ENCODE peak calls at places on chromosome 1, in ten cellular contexts. J, K, Q, W, O, T, M, R, H and Z are unnamed samples.

GRCh38 chr1:180197231-180197630 is 32.8 kb upstream of the LHX4 start:
- DNase-seq in J (no peak), K (no peak), Q (no peak), W (no peak), O (no peak), T (no peak), M (no peak), R (no peak), H (no peak), Z (no peak)

GRCh38 chr1:151001592-151001991 is 5.1 kb downstream of the MINDY1 start:
- DNase-seq in J (no peak), K (peak; percentile 41), Q (no peak), W (no peak), O (no peak), T (no peak), M (no peak), R (no peak), H (no peak), Z (no peak)

GRCh38 chr1:110976089-110976488 is 12.4 kb upstream of the LRIF1 start:
- DNase-seq in J (no peak), K (peak; percentile 40), Q (no peak), W (no peak), O (no peak), T (no peak), M (no peak), R (no peak), H (no peak), Z (no peak)

GRCh38 chr1:44543064-44543815 is 131.0 kb downstream of the TMEM53 start:
- DNase-seq in J (no peak), K (peak; percentile 9), Q (no peak), W (no peak), O (peak; percentile 94), T (no peak), M (no peak), R (no peak), H (no peak), Z (no peak)

GRCh38 chr1:155968670-155969069 is 9.7 kb downstream of the ARHGEF2 start:
- DNase-seq in J (peak; percentile 86), K (no peak), Q (peak; percentile 48), W (no peak), O (no peak), T (no peak), M (peak; percentile 80), R (no peak), H (peak; percentile 41), Z (no peak)

GRCh38 chr1:81799939-81800740 is 594 bp upstream of the ADGRL2 start:
- DNase-seq in J (peak; percentile 86), K (peak; percentile 80), Q (peak; percentile 67), W (peak; percentile 15), O (peak; percentile 72), T (no peak), M (peak; percentile 73), R (peak; percentile 36), H (peak; percentile 85), Z (peak; percentile 13)

GRCh38 chr1:37682334-37682987 is 9.9 kb upstream of the CDCA8 start:
- DNase-seq in J (peak; percentile 72), K (peak; percentile 80), Q (peak; percentile 60), W (peak; percentile 65), O (peak; percentile 83), T (peak; percentile 87), M (peak; percentile 72), R (peak; percentile 81), H (peak; percentile 65), Z (peak; percentile 71)

GRCh38 chr1:154182342-154183044 is 9.4 kb downstream of the TPM3 start:
- DNase-seq in J (peak; percentile 75), K (peak; percentile 79), Q (peak; percentile 40), W (peak; percentile 85), O (peak; percentile 39), T (peak; percentile 54), M (peak; percentile 85), R (peak; percentile 66), H (peak; percentile 76), Z (peak; percentile 83)

GRCh38 chr1:89271616-89272015 is 1.0 kb downstream of the GBP5 start:
- DNase-seq in J (peak; percentile 1), K (peak; percentile 88), Q (no peak), W (no peak), O (no peak), T (no peak), M (peak; percentile 37), R (no peak), H (peak; percentile 78), Z (no peak)

GRCh38 chr1:25148673-25149300 is 83.5 kb downstream of the SYF2 start:
- DNase-seq in J (no peak), K (peak; percentile 25), Q (no peak), W (peak; percentile 55), O (no peak), T (no peak), M (peak; percentile 3), R (no peak), H (no peak), Z (peak; percentile 51)

GRCh38 chr1:48532976-48533375 is 61.0 kb upstream of the SPATA6 start:
- DNase-seq in J (no peak), K (no peak), Q (no peak), W (no peak), O (no peak), T (no peak), M (no peak), R (no peak), H (no peak), Z (no peak)

GRCh38 chr1:36134805-36135339 is 9.8 kb upstream of the COL8A2 start:
- DNase-seq in J (peak; percentile 66), K (peak; percentile 61), Q (peak; percentile 59), W (peak; percentile 81), O (peak; percentile 81), T (no peak), M (peak; percentile 67), R (peak; percentile 47), H (peak; percentile 57), Z (peak; percentile 79)

GRCh38 chr1:45629035-45629434 is 5.2 kb upstream of the CCDC17 start:
- DNase-seq in J (no peak), K (no peak), Q (no peak), W (no peak), O (no peak), T (no peak), M (no peak), R (no peak), H (no peak), Z (no peak)

GRCh38 chr1:181583598-181583997 is 100.3 kb downstream of the CACNA1E start:
- DNase-seq in J (no peak), K (no peak), Q (no peak), W (no peak), O (peak; percentile 46), T (no peak), M (no peak), R (no peak), H (no peak), Z (no peak)
- TF ChIP-seq CTCF in J (no peak), K (no peak), Q (peak; percentile 6), W (no peak), O (peak; percentile 57), T (no peak), M (no peak), R (no peak), H (no peak), Z (no peak)

GRCh38 chr1:230978491-230979388 is at the start of the genes ARV1 and TTC13:
- DNase-seq in J (peak; percentile 98), K (peak; percentile 98), Q (peak; percentile 100), W (peak; percentile 98), O (peak; percentile 98), T (peak; percentile 81), M (peak; percentile 99), R (peak; percentile 96), H (peak; percentile 99), Z (peak; percentile 98)
- TF ChIP-seq CTCF in J (no peak), K (no peak), Q (peak; percentile 52), W (peak; percentile 61), O (no peak), T (no peak), M (no peak), R (peak; percentile 16), H (peak; percentile 14), Z (peak; percentile 53)

GRCh38 chr1:22417466-22417865 is 34.2 kb upstream of the ZBTB40 start:
- DNase-seq in J (no peak), K (no peak), Q (no peak), W (no peak), O (no peak), T (no peak), M (no peak), R (no peak), H (no peak), Z (no peak)

GRCh38 chr1:22418852-22419480 is 32.7 kb upstream of the ZBTB40 start:
- DNase-seq in J (no peak), K (peak; percentile 42), Q (no peak), W (no peak), O (no peak), T (no peak), M (peak; percentile 75), R (no peak), H (peak; percentile 46), Z (no peak)

GRCh38 chr1:22416555-22417454 is 34.8 kb upstream of the ZBTB40 start:
- DNase-seq in J (peak; percentile 70), K (peak; percentile 77), Q (peak; percentile 79), W (peak; percentile 84), O (peak; percentile 90), T (peak; percentile 51), M (peak; percentile 74), R (peak; percentile 28), H (peak; percentile 63), Z (peak; percentile 80)

GRCh38 chr1:22418352-22418751 is 33.3 kb upstream of the ZBTB40 start:
- DNase-seq in J (no peak), K (no peak), Q (no peak), W (no peak), O (no peak), T (no peak), M (no peak), R (no peak), H (no peak), Z (no peak)

DNA sequence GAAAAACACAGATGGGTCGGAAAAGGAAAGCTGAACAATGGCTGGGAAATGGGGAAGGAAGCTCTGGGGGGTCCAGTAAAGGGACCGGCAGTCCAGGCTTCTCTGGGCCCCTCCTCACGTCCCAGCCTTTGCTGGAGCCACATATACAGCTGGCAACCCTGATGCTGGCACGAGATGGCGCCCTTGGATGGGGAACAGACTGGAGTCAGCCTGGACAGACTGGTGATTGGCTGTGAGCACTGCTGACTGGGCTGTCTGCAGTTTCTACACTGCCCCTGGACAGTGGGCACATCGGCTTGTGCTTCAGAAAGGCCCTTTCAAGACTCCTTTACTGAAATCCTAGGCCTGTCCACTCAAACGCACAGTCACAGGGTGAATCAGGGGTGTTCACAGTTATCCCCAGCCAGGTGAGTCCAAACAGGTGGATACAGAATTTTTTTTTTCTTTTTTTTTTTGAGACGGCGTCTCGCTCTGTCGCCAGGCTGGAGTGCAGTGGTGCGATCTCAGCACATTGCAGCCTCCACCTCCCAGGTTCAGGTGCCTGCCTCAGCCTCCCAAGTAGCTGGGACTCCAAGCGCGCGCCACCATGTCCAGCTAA is 31.1 kb upstream of the ZBTB40 start:
- DNase-seq in J (peak; percentile 76), K (peak; percentile 79), Q (peak; percentile 83), W (peak; percentile 83), O (peak; percentile 90), T (peak; percentile 72), M (peak; percentile 79), R (peak; percentile 36), H (peak; percentile 70), Z (peak; percentile 79)
- TF ChIP-seq CTCF in J (peak; percentile 90), K (peak; percentile 82), Q (peak; percentile 77), W (peak; percentile 84), O (no peak), T (no peak), M (peak; percentile 86), R (peak; percentile 69), H (peak; percentile 84), Z (peak; percentile 73)

DNA sequence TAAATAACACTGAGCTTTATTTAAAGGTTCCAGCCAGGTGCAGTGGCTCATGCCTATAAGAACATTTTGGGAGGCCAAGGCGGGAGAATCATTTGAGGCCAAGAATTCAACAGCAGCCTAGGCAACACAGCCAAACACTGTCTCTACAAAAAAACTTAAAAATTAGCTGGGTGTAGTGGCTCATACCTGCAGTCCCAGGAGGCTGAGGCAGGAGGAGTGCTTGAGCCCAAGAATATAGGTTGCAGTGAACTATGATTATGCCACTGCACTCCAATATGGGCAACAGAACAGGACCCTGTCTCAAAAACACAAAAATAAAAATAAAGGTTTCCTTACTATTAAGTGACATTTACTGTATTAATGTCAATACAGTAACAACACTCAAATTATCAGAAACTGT is 2.1 kb downstream of the TAF12 start:
- DNase-seq in J (no peak), K (peak; percentile 24), Q (no peak), W (no peak), O (no peak), T (no peak), M (no peak), R (no peak), H (peak; percentile 10), Z (no peak)
- TF ChIP-seq CTCF in J (peak; percentile 39), K (peak; percentile 37), Q (peak; percentile 39), W (peak; percentile 26), O (no peak), T (no peak), M (peak; percentile 47), R (no peak), H (peak; percentile 50), Z (peak; percentile 21)